ENCODE peak calls at places on chromosome 6, in seven cellular contexts. B is mesendoderm, W is H9, E is IMR-90, U is neuronal stem cell, T is H1, J is trophoblast cell. G is an unnamed sample.

GRCh38 chr6:108902389-108902792 is 54.2 kb downstream of the ARMC2 start:
- DNase-seq in B (no peak), W (no peak), E (peak; percentile 52), U (peak; percentile 21), T (no peak), J (no peak), G (peak; percentile 22)

GRCh38 chr6:75368151-75368779 is 83.7 kb upstream of the TMEM30A start:
- DNase-seq in B (peak; percentile 80), W (peak; percentile 76), E (peak; percentile 22), U (peak; percentile 33), T (peak; percentile 56), J (peak; percentile 80), G (peak; percentile 47)

GRCh38 chr6:134846031-134846430 is 103.9 kb downstream of the ALDH8A1 start:
- DNase-seq in B (no peak), W (no peak), E (peak; percentile 75), U (no peak), T (no peak), J (no peak), G (no peak)

GRCh38 chr6:30135757-30136156 is at the start of gene TRIM40:
- DNase-seq in B (no peak), W (no peak), E (no peak), U (no peak), T (no peak), J (no peak), G (no peak)

GRCh38 chr6:41594326-41594725 is 43.9 kb upstream of the MDFI start:
- DNase-seq in B (no peak), W (no peak), E (no peak), U (no peak), T (no peak), J (no peak), G (no peak)

GRCh38 chr6:79705456-79705995 is 74.4 kb downstream of the SH3BGRL2 start:
- DNase-seq in B (no peak), W (no peak), E (no peak), U (no peak), T (no peak), J (no peak), G (no peak)

GRCh38 chr6:165986647-165987482 is 180.8 kb downstream of the TBXT start:
- DNase-seq in B (peak; percentile 41), W (no peak), E (peak; percentile 61), U (no peak), T (peak; percentile 53), J (no peak), G (peak; percentile 41)

GRCh38 chr6:152462716-152463115 is 174.4 kb downstream of the SYNE1 start:
- DNase-seq in B (no peak), W (no peak), E (peak; percentile 37), U (no peak), T (no peak), J (no peak), G (no peak)

GRCh38 chr6:151004415-151005024 is 139.0 kb downstream of the MTHFD1L start:
- DNase-seq in B (no peak), W (no peak), E (peak; percentile 95), U (no peak), T (no peak), J (peak; percentile 79), G (peak; percentile 87)

GRCh38 chr6:74273541-74273940 is 577.5 kb downstream of the CD109 start:
- DNase-seq in B (no peak), W (no peak), E (no peak), U (no peak), T (no peak), J (no peak), G (no peak)

GRCh38 chr6:159490298-159490937 is 202.6 kb downstream of the SOD2 start:
- DNase-seq in B (no peak), W (no peak), E (no peak), U (no peak), T (no peak), J (no peak), G (no peak)

GRCh38 chr6:17159240-17159639 is 57.4 kb downstream of the STMND1 start:
- DNase-seq in B (no peak), W (no peak), E (no peak), U (no peak), T (no peak), J (no peak), G (no peak)

GRCh38 chr6:111610548-111611172 is 5.0 kb upstream of the TRAF3IP2 start:
- DNase-seq in B (no peak), W (no peak), E (no peak), U (no peak), T (no peak), J (no peak), G (no peak)

GRCh38 chr6:159968295-159969203 is at the start of gene IGF2R:
- DNase-seq in B (peak; percentile 95), W (peak; percentile 94), E (peak; percentile 80), U (peak; percentile 83), T (peak; percentile 90), J (peak; percentile 92), G (peak; percentile 83)

GRCh38 chr6:114344216-114344970 is 1.6 kb upstream of the HS3ST5 start:
- DNase-seq in B (no peak), W (no peak), E (no peak), U (no peak), T (no peak), J (no peak), G (no peak)

GRCh38 chr6:122612838-122613237 is 2.6 kb downstream of the PKIB start:
- DNase-seq in B (no peak), W (no peak), E (no peak), U (no peak), T (no peak), J (no peak), G (no peak)

GRCh38 chr6:7271205-7271534 is 41.8 kb downstream of the SSR1 start:
- DNase-seq in B (no peak), W (no peak), E (no peak), U (no peak), T (peak; percentile 32), J (no peak), G (no peak)

GRCh38 chr6:84284428-84285033 is 57.1 kb upstream of the CEP162 start:
- DNase-seq in B (peak; percentile 46), W (peak; percentile 31), E (peak; percentile 2), U (peak; percentile 17), T (no peak), J (no peak), G (peak; percentile 11)

GRCh38 chr6:17820055-17820454 is 113.3 kb upstream of the NUP153 start:
- DNase-seq in B (peak; percentile 53), W (peak; percentile 47), E (peak; percentile 15), U (no peak), T (no peak), J (no peak), G (peak; percentile 25)

GRCh38 chr6:53974941-53975340 is 136.3 kb upstream of the MLIP start:
- DNase-seq in B (no peak), W (no peak), E (no peak), U (no peak), T (no peak), J (no peak), G (no peak)

GRCh38 chr6:133699986-133700385 is 188.9 kb upstream of the TCF21 start:
- DNase-seq in B (no peak), W (no peak), E (peak; percentile 35), U (no peak), T (no peak), J (no peak), G (no peak)

GRCh38 chr6:138533667-138534066 is 34.4 kb upstream of the NHSL1 start:
- DNase-seq in B (no peak), W (no peak), E (no peak), U (no peak), T (no peak), J (no peak), G (no peak)

GRCh38 chr6:89655122-89655521 is 16.6 kb upstream of the LYRM2 start:
- DNase-seq in B (no peak), W (no peak), E (peak; percentile 40), U (no peak), T (no peak), J (peak; percentile 73), G (no peak)

GRCh38 chr6:3585320-3585935 is 128.6 kb upstream of the SLC22A23 start:
- DNase-seq in B (no peak), W (no peak), E (peak; percentile 84), U (no peak), T (no peak), J (peak; percentile 15), G (peak; percentile 53)

GRCh38 chr6:3584611-3585010 is 127.8 kb upstream of the SLC22A23 start:
- DNase-seq in B (no peak), W (no peak), E (no peak), U (no peak), T (no peak), J (no peak), G (no peak)

GRCh38 chr6:3592371-3592941 is 135.6 kb upstream of the SLC22A23 start:
- DNase-seq in B (no peak), W (no peak), E (peak; percentile 93), U (no peak), T (no peak), J (peak; percentile 98), G (peak; percentile 80)

GRCh38 chr6:3591970-3592369 is 135.1 kb upstream of the SLC22A23 start:
- DNase-seq in B (no peak), W (no peak), E (no peak), U (no peak), T (no peak), J (no peak), G (no peak)

GRCh38 chr6:3587660-3588059 is 130.8 kb upstream of the SLC22A23 start:
- DNase-seq in B (no peak), W (no peak), E (no peak), U (no peak), T (no peak), J (peak; percentile 54), G (no peak)
- H3K23ac ChIP-seq in B (no peak overlapping the region), W (no peak overlapping the region), E (no peak overlapping the region), U (no peak overlapping the region), T (no peak overlapping the region), J (no peak overlapping the region), G (no peak overlapping the region)

DNA sequence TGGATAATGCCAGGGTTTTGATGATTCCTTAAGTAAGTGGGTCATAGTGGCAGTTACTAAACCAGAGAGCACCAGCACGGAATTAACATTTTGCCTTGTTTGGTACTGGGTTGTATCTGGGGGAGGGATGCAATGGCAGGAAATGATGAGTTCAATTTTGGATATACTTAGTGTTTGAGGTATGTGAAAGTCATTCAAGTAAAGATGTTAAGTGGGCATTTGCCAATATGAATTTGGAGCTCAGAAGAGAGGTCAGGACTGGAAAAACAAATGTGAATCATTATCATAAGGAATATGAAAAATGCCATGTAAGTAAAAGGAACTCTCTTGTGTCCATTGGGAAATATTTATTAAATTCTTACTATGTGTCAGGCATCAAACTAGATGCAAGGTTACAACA is 6.2 kb downstream of the PXT1 start:
- DNase-seq in B (no peak), W (no peak), E (peak; percentile 83), U (no peak), T (no peak), J (no peak), G (no peak)
- H3K27ac ChIP-seq in B (no peak overlapping the region), W (no peak overlapping the region), E (no peak overlapping the region), U (no peak overlapping the region), T (no peak overlapping the region), J (no peak overlapping the region), G (no peak overlapping the region)

DNA sequence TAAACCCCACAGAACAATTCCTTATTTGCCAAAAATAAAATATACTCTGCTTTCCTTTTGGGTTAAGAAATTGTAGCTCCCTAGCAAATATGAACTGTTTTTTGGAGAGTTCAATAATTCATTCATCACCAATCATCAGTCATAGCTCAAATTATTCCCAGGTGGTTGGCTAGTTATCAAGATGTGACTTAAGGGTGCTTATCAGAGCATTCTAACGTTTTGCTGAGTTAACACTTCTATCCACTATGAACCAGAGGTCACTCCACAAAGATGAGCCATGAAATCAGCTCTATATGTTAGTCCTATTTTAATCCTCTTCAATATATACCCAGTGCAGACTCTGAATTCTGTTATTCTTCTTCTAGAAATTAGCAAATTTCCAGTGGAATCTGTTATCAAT is 379.1 kb downstream of the TENT5A start:
- DNase-seq in B (no peak), W (no peak), E (no peak), U (no peak), T (no peak), J (no peak), G (no peak)
- H3K23ac ChIP-seq in B (no peak overlapping the region), W (no peak overlapping the region), E (no peak overlapping the region), U (no peak overlapping the region), T (no peak overlapping the region), J (no peak overlapping the region), G (no peak overlapping the region)

GRCh38 chr6:47096233-47096887 is 54.2 kb upstream of the ADGRF1 start:
- DNase-seq in B (no peak), W (no peak), E (no peak), U (no peak), T (no peak), J (no peak), G (peak; percentile 60)
- H3K27ac ChIP-seq in B (no peak overlapping the region), W (no peak overlapping the region), E (no peak overlapping the region), U (no peak overlapping the region), T (no peak overlapping the region), J (peak overlapping the region; percentile 36), G (no peak overlapping the region)

G was measured in mesenchymal stem cell.